ENCODE peak calls at places on chromosomes 13 and 19, in seven cellular contexts. R is amniotic epithelial cell; D is HS-5; H is kidney tubule cell; J is stimulated activated CD8-positive, alpha-beta memory T cell treated with anti-CD3 and anti-CD28 coated beads, Interleukin-12 subunit alpha, Interleukin-12 subunit beta, amount 100 ng/mL, for 4 hours; F is T follicular helper cell; L is NCI-H1436. G is an unnamed sample.

GRCh38 chr19:33235269-33235995 is 9.8 kb upstream of the SLC7A10 start:
- DNase-seq in H (peak), J (peak), F (peak), L (peak), D (peak), R (peak), G (peak)

GRCh38 chr13:20058476-20058875 is 99.9 kb downstream of the ZMYM2 start:
- DNase-seq in H (no peak), J (no peak), F (no peak), R (no peak), D (no peak), L (no peak), G (no peak)

GRCh38 chr13:97892717-97893116 is 60.8 kb upstream of the IPO5 start:
- DNase-seq in F (no peak), D (peak), L (no peak), H (peak), R (peak), J (no peak), G (no peak)

GRCh38 chr13:31053098-31053497 is 108.6 kb downstream of the HSPH1 start:
- DNase-seq in R (peak), F (no peak), L (no peak), H (peak), J (no peak), D (no peak), G (no peak)

GRCh38 chr13:46614582-46614981 is 61.6 kb downstream of the LRCH1 start:
- DNase-seq in F (no peak), J (no peak), H (no peak), R (peak), D (no peak), L (no peak), G (no peak)

GRCh38 chr13:40470665-40471064 is 195.8 kb downstream of the FOXO1 start:
- DNase-seq in H (no peak), R (no peak), J (no peak), L (no peak), F (no peak), D (no peak), G (no peak)

GRCh38 chr19:5534787-5535586 is 32.8 kb downstream of the TINCR start:
- DNase-seq in D (no peak), J (no peak), H (no peak), R (no peak), L (no peak), F (no peak), G (no peak)

GRCh38 chr13:43776680-43777079 is 10.1 kb downstream of the ENOX1 start:
- DNase-seq in H (peak), R (peak), F (no peak), L (no peak), D (no peak), J (no peak), G (no peak)

GRCh38 chr19:40594251-40594650 is 6.9 kb upstream of the LTBP4 start:
- DNase-seq in R (no peak), F (no peak), D (no peak), L (peak), H (peak), J (no peak), G (no peak)

GRCh38 chr19:55986487-55986886 is at the start of gene NLRP5:
- DNase-seq in L (no peak), D (no peak), H (no peak), F (no peak), J (no peak), R (no peak), G (no peak)

GRCh38 chr19:28045621-28046020 is 1167.3 kb downstream of the UQCRFS1 start:
- DNase-seq in F (no peak), D (no peak), R (no peak), L (no peak), H (no peak), J (no peak), G (no peak)

GRCh38 chr13:111216166-111216960 is 101.3 kb downstream of the ARHGEF7 start:
- DNase-seq in R (peak), L (peak), J (peak), D (no peak), F (peak), H (peak), G (no peak)

G was measured in activated CD4-positive, CD25-positive, alpha-beta regulatory T cell treated with anti-CD3 and anti-CD28 coated beads, Interleukin-2, amount 50 U/mL, for 72 hours.